ENCODE peak calls at places on chromosomes 12 and 14, in five cellular contexts. One of them, this sample, is unnamed.

GRCh38 chr12:116183741-116184141 is 93.8 kb downstream of the MED13L start:
- DNase-seq in GM04504: no peak
- DNase-seq in stimulated activated CD4-positive, alpha-beta T cell treated with anti-CD3 and anti-CD28 coated beads, TNF-alpha, amount 100 ng/mL, for 4 hours: no peak
- DNase-seq in SIG-M5: no peak
- DNase-seq in suprapubic skin: no peak
- DNase-seq in this sample: no peak

GRCh38 chr14:27427796-27428195 is 830.0 kb upstream of the NOVA1 start:
- DNase-seq in GM04504: no peak
- DNase-seq in stimulated activated CD4-positive, alpha-beta T cell treated with anti-CD3 and anti-CD28 coated beads, TNF-alpha, amount 100 ng/mL, for 4 hours: no peak
- DNase-seq in SIG-M5: no peak
- DNase-seq in suprapubic skin: no peak
- DNase-seq in this sample: no peak

GRCh38 chr12:106248849-106249371 is 1.1 kb upstream of the CKAP4 start:
- DNase-seq in GM04504: no peak
- DNase-seq in stimulated activated CD4-positive, alpha-beta T cell treated with anti-CD3 and anti-CD28 coated beads, TNF-alpha, amount 100 ng/mL, for 4 hours: peak
- DNase-seq in SIG-M5: peak
- DNase-seq in suprapubic skin: no peak
- DNase-seq in this sample: peak

GRCh38 chr12:57754411-57755193 is at the start of gene MARCHF9:
- DNase-seq in GM04504: no peak
- DNase-seq in stimulated activated CD4-positive, alpha-beta T cell treated with anti-CD3 and anti-CD28 coated beads, TNF-alpha, amount 100 ng/mL, for 4 hours: peak
- DNase-seq in SIG-M5: no peak
- DNase-seq in suprapubic skin: peak
- DNase-seq in this sample: peak

GRCh38 chr12:124487834-124488165 is 79.6 kb downstream of the NCOR2 start:
- DNase-seq in GM04504: no peak
- DNase-seq in stimulated activated CD4-positive, alpha-beta T cell treated with anti-CD3 and anti-CD28 coated beads, TNF-alpha, amount 100 ng/mL, for 4 hours: no peak
- DNase-seq in SIG-M5: no peak
- DNase-seq in suprapubic skin: no peak
- DNase-seq in this sample: no peak

GRCh38 chr12:43104524-43104923 is 447.5 kb downstream of the ADAMTS20 start:
- DNase-seq in GM04504: no peak
- DNase-seq in stimulated activated CD4-positive, alpha-beta T cell treated with anti-CD3 and anti-CD28 coated beads, TNF-alpha, amount 100 ng/mL, for 4 hours: no peak
- DNase-seq in SIG-M5: no peak
- DNase-seq in suprapubic skin: no peak
- DNase-seq in this sample: no peak

GRCh38 chr14:76201162-76201561 is 49.4 kb downstream of the GPATCH2L start:
- DNase-seq in GM04504: peak
- DNase-seq in stimulated activated CD4-positive, alpha-beta T cell treated with anti-CD3 and anti-CD28 coated beads, TNF-alpha, amount 100 ng/mL, for 4 hours: no peak
- DNase-seq in SIG-M5: no peak
- DNase-seq in suprapubic skin: no peak
- DNase-seq in this sample: peak

GRCh38 chr12:130014485-130014807 is 110.6 kb upstream of the TMEM132D start:
- DNase-seq in GM04504: no peak
- DNase-seq in stimulated activated CD4-positive, alpha-beta T cell treated with anti-CD3 and anti-CD28 coated beads, TNF-alpha, amount 100 ng/mL, for 4 hours: no peak
- DNase-seq in SIG-M5: no peak
- DNase-seq in suprapubic skin: no peak
- DNase-seq in this sample: no peak

GRCh38 chr12:46164186-46164585 is 104.7 kb downstream of the SLC38A1 start:
- DNase-seq in GM04504: no peak
- DNase-seq in stimulated activated CD4-positive, alpha-beta T cell treated with anti-CD3 and anti-CD28 coated beads, TNF-alpha, amount 100 ng/mL, for 4 hours: no peak
- DNase-seq in SIG-M5: no peak
- DNase-seq in suprapubic skin: no peak
- DNase-seq in this sample: peak

GRCh38 chr12:45483571-45483970 is 245.9 kb upstream of the ARID2 start:
- DNase-seq in GM04504: peak
- DNase-seq in stimulated activated CD4-positive, alpha-beta T cell treated with anti-CD3 and anti-CD28 coated beads, TNF-alpha, amount 100 ng/mL, for 4 hours: no peak
- DNase-seq in SIG-M5: no peak
- DNase-seq in suprapubic skin: peak
- DNase-seq in this sample: no peak

GRCh38 chr14:78987006-78987405 is 816.8 kb downstream of the NRXN3 start:
- DNase-seq in GM04504: no peak
- DNase-seq in stimulated activated CD4-positive, alpha-beta T cell treated with anti-CD3 and anti-CD28 coated beads, TNF-alpha, amount 100 ng/mL, for 4 hours: no peak
- DNase-seq in SIG-M5: no peak
- DNase-seq in suprapubic skin: no peak
- DNase-seq in this sample: no peak

GRCh38 chr12:27790179-27790578 is 10.1 kb upstream of the MANSC4 start:
- DNase-seq in GM04504: no peak
- DNase-seq in stimulated activated CD4-positive, alpha-beta T cell treated with anti-CD3 and anti-CD28 coated beads, TNF-alpha, amount 100 ng/mL, for 4 hours: no peak
- DNase-seq in SIG-M5: no peak
- DNase-seq in suprapubic skin: no peak
- DNase-seq in this sample: no peak

GRCh38 chr12:71183846-71184245 is 26.0 kb upstream of the TSPAN8 start:
- DNase-seq in GM04504: no peak
- DNase-seq in stimulated activated CD4-positive, alpha-beta T cell treated with anti-CD3 and anti-CD28 coated beads, TNF-alpha, amount 100 ng/mL, for 4 hours: no peak
- DNase-seq in SIG-M5: no peak
- DNase-seq in suprapubic skin: no peak
- DNase-seq in this sample: no peak

GRCh38 chr12:4809449-4810218 is 89.4 kb downstream of the GALNT8 start:
- DNase-seq in GM04504: no peak
- DNase-seq in stimulated activated CD4-positive, alpha-beta T cell treated with anti-CD3 and anti-CD28 coated beads, TNF-alpha, amount 100 ng/mL, for 4 hours: no peak
- DNase-seq in SIG-M5: no peak
- DNase-seq in suprapubic skin: peak
- DNase-seq in this sample: no peak

GRCh38 chr12:111753144-111753881 is 13.4 kb upstream of the ALDH2 start:
- DNase-seq in GM04504: no peak
- DNase-seq in stimulated activated CD4-positive, alpha-beta T cell treated with anti-CD3 and anti-CD28 coated beads, TNF-alpha, amount 100 ng/mL, for 4 hours: no peak
- DNase-seq in SIG-M5: no peak
- DNase-seq in suprapubic skin: no peak
- DNase-seq in this sample: peak

GRCh38 chr14:58085877-58086276 is 66.1 kb downstream of the ARMH4 start:
- DNase-seq in GM04504: no peak
- DNase-seq in stimulated activated CD4-positive, alpha-beta T cell treated with anti-CD3 and anti-CD28 coated beads, TNF-alpha, amount 100 ng/mL, for 4 hours: no peak
- DNase-seq in SIG-M5: no peak
- DNase-seq in suprapubic skin: no peak
- DNase-seq in this sample: no peak

GRCh38 chr12:132986885-132987225 is 688 bp downstream of the ZNF26 start:
- DNase-seq in GM04504: no peak
- DNase-seq in stimulated activated CD4-positive, alpha-beta T cell treated with anti-CD3 and anti-CD28 coated beads, TNF-alpha, amount 100 ng/mL, for 4 hours: no peak
- DNase-seq in SIG-M5: no peak
- DNase-seq in suprapubic skin: no peak
- DNase-seq in this sample: peak

GRCh38 chr12:23600936-23601335 is 348.5 kb downstream of the SOX5 start:
- DNase-seq in GM04504: no peak
- DNase-seq in stimulated activated CD4-positive, alpha-beta T cell treated with anti-CD3 and anti-CD28 coated beads, TNF-alpha, amount 100 ng/mL, for 4 hours: no peak
- DNase-seq in SIG-M5: no peak
- DNase-seq in suprapubic skin: no peak
- DNase-seq in this sample: no peak

GRCh38 chr14:85619866-85620265 is 89.9 kb downstream of the FLRT2 start:
- DNase-seq in GM04504: no peak
- DNase-seq in stimulated activated CD4-positive, alpha-beta T cell treated with anti-CD3 and anti-CD28 coated beads, TNF-alpha, amount 100 ng/mL, for 4 hours: no peak
- DNase-seq in SIG-M5: no peak
- DNase-seq in suprapubic skin: no peak
- DNase-seq in this sample: no peak

GRCh38 chr14:52111583-52111982 is 42.7 kb upstream of the NID2 start:
- DNase-seq in GM04504: no peak
- DNase-seq in stimulated activated CD4-positive, alpha-beta T cell treated with anti-CD3 and anti-CD28 coated beads, TNF-alpha, amount 100 ng/mL, for 4 hours: no peak
- DNase-seq in SIG-M5: no peak
- DNase-seq in suprapubic skin: no peak
- DNase-seq in this sample: peak

GRCh38 chr12:2411011-2411410 is 358.2 kb downstream of the CACNA1C start:
- DNase-seq in GM04504: no peak
- DNase-seq in stimulated activated CD4-positive, alpha-beta T cell treated with anti-CD3 and anti-CD28 coated beads, TNF-alpha, amount 100 ng/mL, for 4 hours: no peak
- DNase-seq in SIG-M5: no peak
- DNase-seq in suprapubic skin: no peak
- DNase-seq in this sample: no peak

GRCh38 chr12:2682301-2683282 is 112.2 kb upstream of the FKBP4 start:
- DNase-seq in GM04504: no peak
- DNase-seq in stimulated activated CD4-positive, alpha-beta T cell treated with anti-CD3 and anti-CD28 coated beads, TNF-alpha, amount 100 ng/mL, for 4 hours: no peak
- DNase-seq in SIG-M5: no peak
- DNase-seq in suprapubic skin: no peak
- DNase-seq in this sample: peak

GRCh38 chr14:81166126-81166525 is 54.6 kb downstream of the GTF2A1 start:
- DNase-seq in GM04504: no peak
- DNase-seq in stimulated activated CD4-positive, alpha-beta T cell treated with anti-CD3 and anti-CD28 coated beads, TNF-alpha, amount 100 ng/mL, for 4 hours: no peak
- DNase-seq in SIG-M5: no peak
- DNase-seq in suprapubic skin: no peak
- DNase-seq in this sample: no peak

This sample was measured in trophoblast cell.